ENCODE peak calls at places on chromosomes 11 and 22, in eight cellular contexts. Q is fibroblast of mammary gland, C is nephron progenitor cell, B is AG10803, I is RWPE2, K is A673, Y is left lung, M is Calu3. F is an unnamed sample.

GRCh38 chr22:50613291-50613981 is 12.8 kb downstream of the MAPK8IP2 start:
- DNase-seq in C (no peak), Y (peak; percentile 90), I (no peak), B (peak; percentile 24), K (no peak), M (peak; percentile 61), Q (peak; percentile 50), F (no peak)

GRCh38 chr22:44928064-44928463 is 81.7 kb downstream of the PHF21B start:
- DNase-seq in I (peak; percentile 48), Q (no peak), Y (peak; percentile 72), C (no peak), K (no peak), B (no peak), M (no peak), F (no peak)

GRCh38 chr11:27296406-27296994 is 66.5 kb downstream of the CCDC34 start:
- DNase-seq in C (no peak), Q (peak; percentile 75), Y (no peak), M (peak; percentile 12), K (peak; percentile 91), B (peak; percentile 80), I (no peak), F (no peak)

GRCh38 chr22:48821346-48822186 is 1006.1 kb downstream of the BRD1 start:
- DNase-seq in Q (no peak), I (no peak), M (no peak), C (no peak), K (no peak), B (no peak), Y (peak; percentile 55), F (no peak)

GRCh38 chr11:15258433-15259350 is 144.0 kb downstream of the INSC start:
- DNase-seq in I (no peak), C (no peak), B (peak; percentile 28), K (peak; percentile 67), M (peak; percentile 40), Y (no peak), Q (peak; percentile 64), F (no peak)

GRCh38 chr11:32173435-32173834 is 82.6 kb downstream of the RCN1 start:
- DNase-seq in I (no peak), K (peak; percentile 83), C (peak; percentile 67), M (peak; percentile 76), Y (no peak), B (peak; percentile 67), Q (peak; percentile 68), F (no peak)

GRCh38 chr22:38927033-38927789 is 30.2 kb upstream of the APOBEC3A start:
- DNase-seq in B (peak; percentile 38), M (peak; percentile 91), Y (peak; percentile 95), I (no peak), Q (peak; percentile 32), C (peak; percentile 80), K (peak; percentile 77), F (peak; percentile 40)

GRCh38 chr22:28773461-28773867 is 969 bp downstream of the CCDC117 start:
- DNase-seq in M (no peak), I (no peak), C (no peak), B (peak; percentile 72), K (no peak), Q (peak; percentile 72), Y (no peak), F (no peak)

GRCh38 chr22:29887358-29887757 is 4.4 kb downstream of the MTMR3 start:
- DNase-seq in C (no peak), I (no peak), M (no peak), Q (no peak), K (no peak), B (no peak), Y (no peak), F (no peak)

GRCh38 chr22:47274196-47274595 is 511.7 kb downstream of the TBC1D22A start:
- DNase-seq in Y (no peak), B (no peak), M (no peak), I (no peak), Q (no peak), K (no peak), C (no peak), F (no peak)

GRCh38 chr11:134339756-134340155 is 8.0 kb downstream of the GLB1L2 start:
- DNase-seq in B (no peak), K (no peak), I (no peak), Y (no peak), Q (no peak), M (no peak), C (no peak), F (no peak)

GRCh38 chr11:12066056-12066798 is 44.2 kb upstream of the MICAL2 start:
- DNase-seq in Q (peak; percentile 97), Y (no peak), C (no peak), M (peak; percentile 76), K (no peak), B (peak; percentile 96), I (peak; percentile 91), F (no peak)

GRCh38 chr11:105297463-105297862 is 157.9 kb upstream of the CARD18 start:
- DNase-seq in K (peak; percentile 45), I (no peak), B (peak; percentile 15), M (no peak), Q (peak; percentile 61), C (no peak), Y (no peak), F (no peak)

GRCh38 chr11:35932641-35933571 is 11.0 kb upstream of the LDLRAD3 start:
- DNase-seq in Y (no peak), B (peak; percentile 27), K (no peak), M (no peak), C (no peak), I (no peak), Q (peak; percentile 65), F (no peak)

GRCh38 chr11:65585396-65586246 is 9.8 kb downstream of the EHBP1L1 start:
- DNase-seq in I (peak; percentile 58), Q (no peak), B (no peak), C (no peak), K (no peak), Y (no peak), M (no peak), F (no peak)

GRCh38 chr22:37739000-37739399 is 42.2 kb downstream of the TRIOBP start:
- DNase-seq in Q (peak; percentile 94), M (no peak), I (no peak), C (no peak), Y (no peak), K (no peak), B (peak; percentile 62), F (no peak)

GRCh38 chr22:47592791-47593190 is 830.3 kb downstream of the TBC1D22A start:
- DNase-seq in C (no peak), Q (no peak), Y (no peak), I (no peak), M (no peak), K (no peak), B (no peak), F (no peak)

GRCh38 chr11:118605116-118605867 is 2.1 kb upstream of the PHLDB1 start:
- DNase-seq in Y (no peak), M (no peak), B (peak; percentile 94), Q (peak; percentile 99), C (peak; percentile 44), I (no peak), K (peak; percentile 95), F (no peak)

GRCh38 chr11:119366690-119367620 is 14.5 kb downstream of the USP2 start:
- DNase-seq in I (no peak), B (no peak), Q (peak; percentile 73), Y (no peak), C (no peak), K (no peak), M (no peak), F (no peak)

GRCh38 chr11:28559497-28559896 is 451.3 kb downstream of the METTL15 start:
- DNase-seq in M (no peak), Q (peak; percentile 43), K (peak; percentile 25), C (no peak), I (no peak), B (no peak), Y (no peak), F (no peak)

GRCh38 chr11:86396403-86396802 is 21.7 kb downstream of the CCDC81 start:
- DNase-seq in I (no peak), Q (peak; percentile 59), C (no peak), M (no peak), K (no peak), B (peak; percentile 80), Y (no peak), F (no peak)

GRCh38 chr22:28768701-28769393 is 3.6 kb upstream of the CCDC117 start:
- DNase-seq in K (no peak), Y (no peak), B (no peak), Q (no peak), C (no peak), I (no peak), M (no peak), F (no peak)

GRCh38 chr11:90594658-90595057 is 371.8 kb upstream of the CHORDC1 start:
- DNase-seq in C (no peak), B (no peak), I (no peak), Q (no peak), Y (no peak), M (peak; percentile 12), K (no peak), F (no peak)
- TF ChIP-seq CTCF in C (no peak), B (no peak), I (no peak), Q (no peak), Y (no peak), M (no peak), K (no peak), F (no peak)

GRCh38 chr11:46299425-46300067 is 22.1 kb downstream of the CREB3L1 start:
- DNase-seq in I (no peak), C (no peak), B (no peak), M (no peak), K (no peak), Y (no peak), Q (peak; percentile 68), F (no peak)
- TF ChIP-seq CTCF in I (no peak), C (no peak), B (no peak), M (no peak), K (peak; percentile 37), Y (no peak), Q (no peak), F (no peak)

DNA sequence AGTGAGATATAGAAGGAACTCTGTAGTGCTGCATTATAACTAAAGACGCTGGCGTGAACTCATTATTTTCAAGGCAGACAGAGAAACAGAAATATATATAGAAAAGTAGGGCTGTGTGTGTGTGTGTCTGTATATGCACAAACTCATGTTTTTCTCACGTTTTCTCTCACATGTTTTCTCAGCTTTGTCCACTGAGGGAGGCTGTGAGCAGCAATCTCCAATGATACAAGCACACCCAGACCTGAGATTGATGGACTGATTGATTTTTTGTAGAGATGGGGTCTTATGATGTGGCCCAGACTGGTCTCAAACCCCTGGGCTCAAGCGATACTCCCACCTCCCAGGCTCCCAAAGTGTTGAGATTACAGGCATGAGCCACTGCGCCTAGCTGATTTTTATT is 122.5 kb downstream of the SERGEF start:
- DNase-seq in M (no peak), K (no peak), C (no peak), Q (no peak), B (no peak), I (no peak), Y (no peak), F (no peak)
- TF ChIP-seq CTCF in M (peak; percentile 29), K (peak; percentile 37), C (no peak), Q (no peak), B (peak; percentile 21), I (peak; percentile 21), Y (no peak), F (no peak)

DNA sequence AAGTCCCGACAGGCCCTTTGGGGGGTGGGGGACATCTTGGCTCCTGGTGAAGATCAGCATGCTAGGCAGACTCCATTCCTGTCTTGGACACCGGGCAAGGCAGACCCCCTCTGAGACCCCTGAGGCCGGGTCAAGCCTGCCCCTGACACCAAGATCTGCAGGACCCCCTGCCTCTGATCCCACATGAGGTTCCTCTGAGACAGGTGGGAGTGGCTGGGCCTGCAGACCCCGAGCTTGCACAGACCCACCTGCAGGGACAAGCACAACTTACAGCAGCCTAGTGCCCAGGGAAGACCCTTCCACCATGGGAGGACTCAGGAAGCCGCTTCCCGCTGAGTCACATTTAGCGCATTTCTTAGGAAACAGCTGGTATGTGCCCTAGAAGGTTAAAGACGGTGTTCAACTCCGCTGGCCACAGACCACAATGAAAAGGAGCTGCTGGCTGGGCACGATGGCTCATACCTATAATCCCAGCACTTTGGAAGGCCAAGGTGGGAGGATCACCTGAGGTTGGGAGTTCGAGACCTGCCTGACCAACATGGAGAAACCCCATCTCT is 15.5 kb downstream of the ARVCF start:
- DNase-seq in I (no peak), M (no peak), Y (peak; percentile 34), Q (no peak), B (no peak), C (no peak), K (no peak), F (no peak)
- TF ChIP-seq CTCF in I (no peak), M (no peak), Y (no peak), Q (no peak), B (no peak), C (no peak), K (no peak), F (no peak)